ENCODE peak calls at places on chromosomes 12 and 14, in six cellular contexts. H is IMR-90, W is neuronal stem cell, E is mesenchymal stem cell, P is mesendoderm, T is H1. Z is an unnamed sample.
A peak's percentile ranks its signal among the peaks of the same experiment; 100 is the strongest.

GRCh38 chr14:50997712-50998111 is 53.4 kb upstream of the PYGL start:
- DNase-seq in H (no peak), W (no peak), E (no peak), P (peak; percentile 67), T (no peak), Z (peak; percentile 75)

GRCh38 chr12:7060353-7060954 is at the start of gene C1S:
- DNase-seq in H (peak; percentile 99), W (no peak), E (peak; percentile 99), P (peak; percentile 94), T (peak; percentile 36), Z (peak; percentile 67)

GRCh38 chr12:52182898-52183543 is 8.8 kb downstream of the KRT80 start:
- DNase-seq in H (peak; percentile 59), W (no peak), E (peak; percentile 59), P (peak; percentile 79), T (no peak), Z (no peak)

GRCh38 chr12:92438641-92439396 is 264.0 kb upstream of the PLEKHG7 start:
- DNase-seq in H (no peak), W (no peak), E (no peak), P (no peak), T (no peak), Z (no peak)

GRCh38 chr12:11568762-11569478 is 80.6 kb upstream of the ETV6 start:
- DNase-seq in H (no peak), W (no peak), E (no peak), P (no peak), T (no peak), Z (no peak)

GRCh38 chr14:30971586-30971985 is 53.9 kb upstream of the AP4S1 start:
- DNase-seq in H (no peak), W (no peak), E (no peak), P (no peak), T (no peak), Z (no peak)

GRCh38 chr14:81384900-81385299 is 15.2 kb downstream of the STON2 start:
- DNase-seq in H (no peak), W (no peak), E (no peak), P (no peak), T (no peak), Z (no peak)

GRCh38 chr14:24238123-24238522 is 4.3 kb downstream of the TINF2 start:
- DNase-seq in H (no peak), W (no peak), E (no peak), P (peak; percentile 7), T (no peak), Z (peak; percentile 86)

GRCh38 chr14:67410313-67410712 is 1.7 kb downstream of the PLEK2 start:
- DNase-seq in H (no peak), W (no peak), E (no peak), P (no peak), T (no peak), Z (no peak)

GRCh38 chr12:40325349-40325960 is 100.7 kb downstream of the LRRK2 start:
- DNase-seq in H (peak; percentile 4), W (no peak), E (peak; percentile 14), P (peak; percentile 75), T (no peak), Z (peak; percentile 10)

GRCh38 chr12:1840561-1840960 is 20.2 kb downstream of the LRTM2 start:
- DNase-seq in H (no peak), W (no peak), E (no peak), P (no peak), T (no peak), Z (no peak)

GRCh38 chr12:120229071-120229582 is 28.2 kb upstream of the RPLP0 start:
- DNase-seq in H (no peak), W (no peak), E (peak; percentile 40), P (peak; percentile 96), T (no peak), Z (peak; percentile 98)
- H3K4ac ChIP-seq in H (peak overlapping the region; percentile 100), W (no peak overlapping the region), E (peak overlapping the region; percentile 54), P (peak overlapping the region; percentile 77), T (peak overlapping the region; percentile 17), Z (peak overlapping the region; percentile 66)

DNA sequence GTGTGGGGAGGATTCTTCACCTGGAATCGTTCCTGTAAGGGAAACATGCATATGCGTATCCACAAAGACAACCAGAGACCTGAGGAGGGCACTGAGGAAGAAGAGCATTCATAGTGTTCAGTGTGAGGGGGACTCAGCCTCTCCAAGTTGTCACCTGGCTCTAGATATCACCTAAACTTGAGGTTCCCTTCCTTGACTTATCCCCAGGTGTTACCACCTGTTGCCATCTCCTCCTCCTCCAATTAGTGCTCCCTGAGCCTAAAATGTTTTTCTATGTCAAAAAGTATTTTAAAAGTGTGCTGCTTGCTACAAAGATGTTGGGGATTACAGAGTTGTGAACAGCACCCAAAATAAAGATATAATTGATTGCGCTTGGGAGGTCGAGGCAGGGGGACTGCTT is 41.0 kb downstream of the FMNL3 start:
- DNase-seq in H (no peak), W (no peak), E (no peak), P (no peak), T (no peak), Z (no peak)
- H3K4me3 ChIP-seq in H (no peak overlapping the region), W (no peak overlapping the region), E (no peak overlapping the region), P (no peak overlapping the region), T (no peak overlapping the region), Z (no peak overlapping the region)

DNA sequence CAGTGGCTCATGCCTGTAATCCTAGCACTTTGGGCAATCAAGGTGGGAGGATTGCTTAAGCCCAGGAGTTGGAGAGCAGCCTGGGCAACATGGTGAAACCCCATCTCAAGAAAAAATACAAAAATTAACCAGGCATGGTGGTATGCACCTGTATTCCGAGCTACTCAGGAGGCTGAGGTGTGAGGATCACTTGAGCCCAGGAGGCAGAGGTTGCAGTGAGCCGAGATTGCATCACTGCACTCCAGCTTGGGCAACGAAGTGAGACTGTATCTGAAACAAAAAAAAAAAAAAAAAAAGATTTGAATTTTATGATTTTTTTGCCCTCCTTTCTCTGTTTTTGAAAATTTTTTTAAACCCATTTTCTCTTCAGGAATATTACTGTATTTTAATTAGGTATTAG is 17.7 kb downstream of the C12orf75 start:
- DNase-seq in H (no peak), W (no peak), E (no peak), P (no peak), T (no peak), Z (peak; percentile 47)
- H3K4me2 ChIP-seq in H (no peak overlapping the region), W (no peak overlapping the region), E (no peak overlapping the region), P (no peak overlapping the region), T (no peak overlapping the region), Z (no peak overlapping the region)

DNA sequence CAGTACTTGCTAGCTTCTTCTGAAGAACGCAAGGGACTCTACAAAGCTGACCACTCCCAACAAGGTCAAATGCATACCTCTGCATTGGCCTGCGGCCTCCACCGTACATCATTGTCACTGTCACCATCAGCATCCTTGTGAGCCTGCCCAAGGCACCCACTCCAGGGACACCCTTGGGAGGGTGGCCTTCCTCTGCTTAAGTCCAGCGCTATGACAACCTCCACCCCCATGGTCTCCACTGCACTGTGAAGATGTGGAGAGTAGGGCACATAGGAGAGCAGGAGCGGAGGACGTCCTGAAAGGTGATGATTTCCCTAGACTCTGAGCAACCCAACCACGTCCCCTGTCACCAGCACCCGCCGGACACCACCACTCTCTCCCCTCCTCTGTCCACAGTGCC is 252.8 kb downstream of the ALG10 start:
- DNase-seq in H (no peak), W (no peak), E (no peak), P (no peak), T (no peak), Z (no peak)
- H3K4ac ChIP-seq in H (no peak overlapping the region), W (no peak overlapping the region), E (no peak overlapping the region), P (no peak overlapping the region), T (no peak overlapping the region), Z (no peak overlapping the region)

DNA sequence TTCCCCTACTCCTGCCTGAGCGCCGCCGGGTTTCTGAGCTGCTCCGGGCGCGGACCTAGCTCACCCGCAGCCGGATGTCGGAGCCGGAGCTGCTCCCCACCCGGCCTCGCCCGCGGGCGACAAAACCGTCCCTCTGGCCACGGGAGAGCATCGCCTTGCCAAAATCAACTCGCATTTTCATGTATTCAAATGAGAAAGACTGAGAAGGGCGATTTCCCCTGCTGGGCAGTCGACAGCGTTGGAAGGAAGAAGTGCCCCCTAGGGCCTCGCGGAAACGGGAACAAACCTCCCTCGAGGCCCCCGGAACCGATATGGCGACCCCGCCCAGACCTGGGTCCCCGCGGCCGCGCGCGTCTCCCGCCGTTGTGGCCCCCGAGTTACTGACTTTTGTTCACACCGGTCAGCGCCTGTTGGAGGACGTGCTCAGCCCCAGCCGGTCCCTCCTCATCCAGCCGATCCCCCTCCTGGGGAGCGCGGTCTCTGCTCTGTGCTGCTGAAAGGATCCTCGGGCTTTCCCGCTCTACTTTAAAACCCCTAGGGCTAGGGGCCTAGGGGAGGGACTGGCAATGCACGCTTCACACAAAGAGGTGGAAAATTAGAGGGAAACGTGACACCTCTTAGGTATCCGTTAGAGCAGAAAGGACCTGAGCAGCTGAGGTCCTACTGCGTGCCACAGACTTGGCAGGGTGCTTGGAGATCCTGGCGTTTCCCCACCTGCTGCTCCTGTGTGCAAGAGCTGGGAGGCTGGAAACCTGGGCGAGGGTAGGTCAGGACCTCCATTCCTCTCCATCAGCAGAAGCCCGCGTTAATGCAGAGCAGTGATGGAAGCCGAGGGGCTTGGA is 4.3 kb downstream of the TTC6 start:
- DNase-seq in H (no peak), W (no peak), E (peak; percentile 21), P (peak; percentile 55), T (no peak), Z (no peak)
- H3K4me3 ChIP-seq in H (no peak overlapping the region), W (peak overlapping the region; percentile 35), E (no peak overlapping the region), P (no peak overlapping the region), T (peak overlapping the region; percentile 43), Z (no peak overlapping the region)

GRCh38 chr12:43988838-43989560 is 153.1 kb downstream of the TMEM117 start:
- DNase-seq in H (peak; percentile 55), W (no peak), E (no peak), P (no peak), T (no peak), Z (peak; percentile 50)
- H3K4me2 ChIP-seq in H (peak overlapping the region; percentile 50), W (no peak overlapping the region), E (no peak overlapping the region), P (no peak overlapping the region), T (no peak overlapping the region), Z (no peak overlapping the region)

GRCh38 chr14:75258803-75259509 is 19.7 kb upstream of the FOS start:
- DNase-seq in H (peak; percentile 100), W (peak; percentile 99), E (peak; percentile 100), P (peak; percentile 100), T (peak; percentile 98), Z (peak; percentile 100)
- H3K4ac ChIP-seq in H (peak overlapping the region; percentile 94), W (no peak overlapping the region), E (peak overlapping the region; percentile 97), P (no peak overlapping the region), T (peak overlapping the region; percentile 80), Z (peak overlapping the region; percentile 53)

GRCh38 chr12:89663577-89664357 is 44.9 kb downstream of the ATP2B1 start:
- DNase-seq in H (peak; percentile 20), W (no peak), E (peak; percentile 22), P (no peak), T (no peak), Z (peak; percentile 75)
- H3K4me3 ChIP-seq in H (no peak overlapping the region), W (no peak overlapping the region), E (no peak overlapping the region), P (no peak overlapping the region), T (no peak overlapping the region), Z (no peak overlapping the region)

GRCh38 chr12:63967781-63968180 is 123.3 kb downstream of the SRGAP1 start:
- DNase-seq in H (peak; percentile 22), W (no peak), E (no peak), P (no peak), T (no peak), Z (no peak)
- H3K4me2 ChIP-seq in H (peak overlapping the region; percentile 74), W (no peak overlapping the region), E (no peak overlapping the region), P (no peak overlapping the region), T (no peak overlapping the region), Z (no peak overlapping the region)